ENCODE peak calls at places on chromosomes 11 and 22, in nine cellular contexts. B, T, Q, F, I, O, P, D and S are unnamed samples.
A peak's percentile ranks its signal among the peaks of the same experiment; 100 is the strongest.

GRCh38 chr11:100731471-100731870 is 44.4 kb downstream of the ARHGAP42 start:
- DNase-seq in Q (peak; percentile 24), O (no peak), P (no peak), T (no peak), F (no peak), I (no peak), D (no peak), B (no peak), S (no peak)

GRCh38 chr11:12248330-12248729 is 129.0 kb upstream of the PARVA start:
- DNase-seq in P (peak; percentile 73), T (no peak), F (peak; percentile 62), D (no peak), Q (peak; percentile 97), I (peak; percentile 96), O (peak; percentile 50), B (peak; percentile 98), S (no peak)

GRCh38 chr22:48233586-48233985 is 1471.1 kb downstream of the TBC1D22A start:
- DNase-seq in I (no peak), O (no peak), P (no peak), F (no peak), B (no peak), T (no peak), D (no peak), Q (no peak), S (no peak)

GRCh38 chr11:17529814-17530162 is 14.4 kb downstream of the USH1C start:
- DNase-seq in I (no peak), F (no peak), Q (no peak), O (no peak), D (no peak), B (no peak), T (no peak), P (no peak), S (no peak)

GRCh38 chr22:27195104-27195503 is 537.7 kb downstream of the MIAT start:
- DNase-seq in D (peak; percentile 77), O (peak; percentile 70), B (no peak), T (no peak), Q (no peak), I (no peak), P (no peak), F (no peak), S (no peak)

GRCh38 chr11:111001986-111002616 is 243.4 kb upstream of the POU2AF2 start:
- DNase-seq in P (peak; percentile 95), D (no peak), F (peak; percentile 87), Q (no peak), B (no peak), T (no peak), I (no peak), O (peak; percentile 95), S (no peak)

GRCh38 chr11:29485641-29486040 is 531.2 kb downstream of the KCNA4 start:
- DNase-seq in T (no peak), B (no peak), P (no peak), Q (no peak), O (no peak), F (no peak), D (no peak), I (no peak), S (no peak)

GRCh38 chr11:28621648-28622215 is 513.5 kb downstream of the METTL15 start:
- DNase-seq in O (peak; percentile 76), B (peak; percentile 43), D (no peak), I (no peak), F (peak; percentile 47), P (peak; percentile 10), Q (no peak), T (no peak), S (no peak)

GRCh38 chr11:3006505-3007260 is 14.6 kb upstream of the NAP1L4 start:
- DNase-seq in B (no peak), D (no peak), I (no peak), P (no peak), Q (no peak), T (no peak), O (no peak), F (no peak), S (no peak)

GRCh38 chr22:40276877-40277823 is 69.2 kb upstream of the ADSL start:
- DNase-seq in T (no peak), Q (no peak), B (no peak), I (no peak), P (peak; percentile 40), F (peak; percentile 68), O (peak; percentile 71), D (no peak), S (no peak)

GRCh38 chr11:92685049-92685448 is 284.4 kb upstream of the MTNR1B start:
- DNase-seq in T (no peak), F (no peak), D (no peak), Q (no peak), B (no peak), I (no peak), O (no peak), P (no peak), S (no peak)

GRCh38 chr11:1863352-1864215 is 10.7 kb downstream of the LSP1 start:
- DNase-seq in O (peak; percentile 82), T (peak; percentile 74), I (peak; percentile 89), F (peak; percentile 86), B (peak; percentile 75), P (peak; percentile 96), Q (no peak), D (peak; percentile 95), S (no peak)

GRCh38 chr22:31243339-31244043 is 31.4 kb downstream of the LIMK2 start:
- DNase-seq in B (no peak), O (peak; percentile 47), T (no peak), I (no peak), P (no peak), F (peak; percentile 50), Q (peak; percentile 55), D (no peak), S (no peak)

GRCh38 chr11:11538277-11538960 is 83.4 kb downstream of the GALNT18 start:
- DNase-seq in T (no peak), O (no peak), F (no peak), D (no peak), Q (no peak), P (peak; percentile 19), B (no peak), I (peak; percentile 37), S (no peak)

DNA sequence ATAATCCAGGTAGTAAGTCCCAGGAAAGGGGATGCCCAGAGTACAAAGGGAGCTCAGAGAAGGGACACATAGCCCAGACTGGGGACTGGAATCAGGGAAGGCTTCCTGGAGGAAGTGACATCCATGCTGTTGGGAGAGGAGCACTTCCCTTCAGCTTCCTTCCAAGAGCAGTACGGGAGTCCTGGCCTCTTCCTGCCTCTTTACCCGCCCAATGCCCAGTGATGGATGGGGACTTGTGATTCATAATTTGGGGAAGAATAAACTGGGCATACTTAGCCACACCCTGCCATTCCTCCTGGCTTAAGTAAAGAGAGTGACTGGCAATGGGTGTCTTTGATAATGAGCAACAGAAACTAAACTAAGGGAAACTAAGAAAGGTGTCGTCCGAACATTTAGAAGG is 11.5 kb downstream of the C11orf91 start:
- DNase-seq in D (no peak), P (peak; percentile 54), F (no peak), Q (no peak), B (no peak), T (no peak), O (peak; percentile 49), I (no peak), S (no peak)
- H3K4me3 ChIP-seq in D (no peak overlapping the region), P (no peak overlapping the region), F (no peak overlapping the region), Q (no peak overlapping the region), B (no peak overlapping the region), T (no peak overlapping the region), O (no peak overlapping the region), I (no peak overlapping the region), S (no peak overlapping the region)

GRCh38 chr22:42493393-42493792 is 26.2 kb downstream of the RRP7A start:
- DNase-seq in O (no peak), B (no peak), D (no peak), Q (no peak), I (no peak), P (no peak), F (no peak), T (no peak), S (no peak)
- TF ChIP-seq CTCF in O (no peak), B (no peak), D (no peak), Q (no peak), I (no peak), P (no peak), F (no peak), T (no peak), S (no peak)

GRCh38 chr11:79691445-79691844 is 250.6 kb upstream of the TENM4 start:
- DNase-seq in I (no peak), F (no peak), D (no peak), P (no peak), O (no peak), Q (no peak), B (no peak), T (no peak), S (no peak)
- H3K4me3 ChIP-seq in I (no peak overlapping the region), F (no peak overlapping the region), D (no peak overlapping the region), P (no peak overlapping the region), O (no peak overlapping the region), Q (no peak overlapping the region), B (no peak overlapping the region), T (no peak overlapping the region), S (no peak overlapping the region)

GRCh38 chr11:104582431-104582830 is 315.8 kb downstream of the CASP12 start:
- DNase-seq in F (no peak), B (no peak), P (peak; percentile 21), O (no peak), Q (no peak), I (no peak), D (no peak), T (no peak), S (no peak)
- TF ChIP-seq CTCF in F (no peak), B (no peak), P (no peak), O (no peak), Q (no peak), I (no peak), D (no peak), T (no peak), S (no peak)